ENCODE peak calls at places on chromosomes 1 and 21, in eight cellular contexts. V, N, L, S, B, C, O and F are unnamed samples.

GRCh38 chr1:25117233-25117823 is 115.0 kb downstream of the SYF2 start:
- DNase-seq in B (peak; percentile 45), O (peak; percentile 21), C (no peak), S (no peak), V (peak; percentile 59), N (no peak), L (no peak), F (no peak)

GRCh38 chr1:159817276-159818041 is 9.2 kb upstream of the SLAMF8 start:
- DNase-seq in C (no peak), V (peak; percentile 84), L (no peak), B (no peak), O (peak; percentile 58), N (peak; percentile 49), S (no peak), F (no peak)

GRCh38 chr1:77407738-77408375 is 126.0 kb downstream of the AK5 start:
- DNase-seq in B (no peak), C (no peak), O (no peak), S (no peak), N (no peak), V (no peak), L (no peak), F (no peak)

GRCh38 chr1:21866629-21867009 is 54.6 kb downstream of the LDLRAD2 start:
- DNase-seq in B (no peak), N (no peak), O (no peak), S (no peak), V (no peak), L (no peak), C (no peak), F (no peak)

GRCh38 chr21:40049031-40049958 is 182.1 kb downstream of the PCP4 start:
- DNase-seq in V (no peak), L (no peak), N (peak; percentile 5), O (no peak), B (no peak), C (peak; percentile 83), S (no peak), F (no peak)

GRCh38 chr1:193905288-193906085 is 719.1 kb upstream of the B3GALT2 start:
- DNase-seq in N (no peak), B (no peak), C (no peak), L (no peak), S (no peak), O (peak; percentile 10), V (no peak), F (no peak)

GRCh38 chr21:46055863-46056281 is 42.0 kb upstream of the COL6A2 start:
- DNase-seq in N (no peak), S (peak; percentile 84), O (no peak), B (peak; percentile 15), C (peak; percentile 91), L (no peak), V (no peak), F (no peak)

GRCh38 chr1:77540501-77541161 is 141.8 kb downstream of the ZZZ3 start:
- DNase-seq in L (no peak), N (no peak), S (no peak), O (peak; percentile 24), C (no peak), B (no peak), V (no peak), F (no peak)

DNA sequence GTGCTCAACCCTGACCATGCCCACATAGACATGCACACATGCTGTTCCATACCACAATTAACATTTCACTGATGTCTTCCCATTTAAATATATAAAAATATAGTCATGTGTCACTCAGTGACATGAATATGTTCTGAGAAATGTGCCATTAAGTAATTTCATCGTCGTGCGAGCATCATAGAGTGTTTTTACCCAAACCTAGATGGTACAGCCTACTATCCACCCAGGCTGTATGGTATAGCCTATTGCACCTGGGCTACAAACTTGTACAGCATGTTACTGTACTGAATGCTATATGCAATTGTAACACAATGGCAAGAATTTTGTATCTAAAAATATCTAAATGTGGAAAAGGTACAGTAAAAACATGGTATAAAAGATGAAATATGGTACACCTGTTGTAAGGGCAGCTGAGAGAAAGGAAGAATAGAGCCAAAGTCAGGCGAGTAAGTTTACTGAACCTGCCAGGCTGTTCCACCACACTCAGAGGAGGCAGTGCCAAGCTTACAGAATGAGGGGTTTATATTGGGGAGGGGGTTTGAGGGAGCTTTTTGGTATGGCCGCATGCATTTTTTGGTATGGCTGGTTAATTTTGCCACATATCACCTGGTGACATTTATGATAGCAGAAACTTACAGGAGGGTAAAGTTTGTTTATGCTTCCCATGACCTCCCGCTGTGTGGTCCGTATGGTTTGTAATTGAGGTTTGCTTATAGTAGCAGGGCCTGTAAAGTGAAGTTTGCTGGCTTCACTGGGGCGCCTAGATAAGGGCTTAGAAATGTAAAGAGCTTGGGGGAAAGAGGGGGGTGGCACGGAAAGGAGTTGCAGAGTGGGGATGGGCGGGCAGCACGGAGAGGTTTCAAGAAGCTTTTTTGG is 134.9 kb upstream of the ETV3 start:
- DNase-seq in B (no peak), C (no peak), V (no peak), N (no peak), O (no peak), S (no peak), L (no peak), F (no peak)
- H3K4me1 ChIP-seq in B (peaks cover 13% of the 10 kb centered on the region), C (no peaks in the 10 kb centered on the region), V (no peaks in the 10 kb centered on the region), N (peaks cover 38% of the 10 kb centered on the region), O (peaks cover 4% of the 10 kb centered on the region), S (no peaks in the 10 kb centered on the region), L (peaks cover 6% of the 10 kb centered on the region), F (no peaks in the 10 kb centered on the region)

GRCh38 chr1:165355977-165356811 is at the start of gene LMX1A:
- DNase-seq in B (no peak), V (no peak), C (no peak), L (no peak), N (no peak), O (peak; percentile 18), S (peak; percentile 60), F (no peak)

GRCh38 chr1:165352442-165353293 is 3.8 kb downstream of the LMX1A start:
- DNase-seq in N (no peak), O (no peak), V (peak; percentile 92), S (no peak), B (peak; percentile 56), L (no peak), C (no peak), F (no peak)

GRCh38 chr1:165353731-165354671 is 2.5 kb downstream of the LMX1A start:
- DNase-seq in N (no peak), V (peak; percentile 25), O (no peak), L (no peak), S (no peak), C (no peak), B (no peak), F (no peak)

GRCh38 chr1:165355221-165355976 is 1.1 kb downstream of the LMX1A start:
- DNase-seq in O (no peak), N (no peak), L (no peak), C (no peak), B (no peak), V (no peak), S (no peak), F (no peak)

DNA sequence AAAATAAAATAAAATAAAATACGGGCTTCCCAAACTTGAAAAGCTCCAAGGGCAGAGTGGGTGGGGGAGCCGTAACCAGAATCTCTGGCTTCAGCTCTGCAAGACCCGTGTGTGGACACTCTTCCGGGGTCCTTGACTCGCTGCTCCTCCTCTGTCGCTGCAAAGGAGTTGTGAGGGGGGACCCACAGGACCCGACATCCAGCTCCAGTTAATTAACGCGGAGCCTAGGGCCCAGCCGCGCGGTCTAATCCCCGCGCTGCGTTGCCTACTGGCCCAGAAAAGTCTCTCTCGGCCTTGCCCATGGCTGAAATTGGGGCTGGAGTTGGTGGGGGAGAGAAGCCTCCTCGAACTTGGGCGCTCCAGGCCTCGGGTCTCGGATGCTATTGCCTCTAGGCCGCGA is 1.8 kb downstream of the LMX1A start:
- DNase-seq in O (no peak), L (no peak), C (no peak), S (no peak), B (no peak), V (no peak), N (no peak), F (no peak)
- H3K9me3 ChIP-seq in O (no peaks in the 10 kb centered on the region), L (no peaks in the 10 kb centered on the region), C (no peaks in the 10 kb centered on the region), S (no peaks in the 10 kb centered on the region), B (no peaks in the 10 kb centered on the region), V (no peaks in the 10 kb centered on the region), N (no peaks in the 10 kb centered on the region), F (no peaks in the 10 kb centered on the region)

GRCh38 chr1:198316681-198317080 is 159.9 kb downstream of the NEK7 start:
- DNase-seq in S (no peak), N (no peak), B (no peak), V (no peak), C (no peak), L (no peak), O (no peak), F (no peak)

GRCh38 chr1:198320748-198321147 is 163.9 kb downstream of the NEK7 start:
- DNase-seq in N (no peak), C (no peak), O (no peak), S (no peak), B (no peak), V (no peak), L (no peak), F (no peak)

GRCh38 chr1:198318092-198318491 is 161.3 kb downstream of the NEK7 start:
- DNase-seq in N (no peak), V (no peak), O (no peak), L (no peak), S (no peak), B (no peak), C (no peak), F (no peak)
- H3K4me1 ChIP-seq in N (no peaks in the 10 kb centered on the region), V (no peaks in the 10 kb centered on the region), O (no peaks in the 10 kb centered on the region), L (peaks cover 2% of the 10 kb centered on the region), S (no peaks in the 10 kb centered on the region), B (no peaks in the 10 kb centered on the region), C (no peaks in the 10 kb centered on the region), F (no peaks in the 10 kb centered on the region)

GRCh38 chr1:1978108-1978507 is 25.5 kb downstream of the CFAP74 start:
- DNase-seq in N (no peak), O (no peak), L (no peak), B (no peak), C (no peak), S (peak; percentile 18), V (no peak), F (no peak)

GRCh38 chr1:1980467-1981141 is 23.0 kb downstream of the CFAP74 start:
- DNase-seq in N (no peak), L (no peak), O (no peak), B (no peak), V (no peak), C (no peak), S (peak; percentile 20), F (no peak)

GRCh38 chr1:1981142-1981500 is 22.5 kb downstream of the CFAP74 start:
- DNase-seq in C (no peak), V (no peak), L (no peak), N (no peak), O (no peak), B (no peak), S (peak; percentile 32), F (no peak)

GRCh38 chr1:1982379-1983232 is 21.0 kb downstream of the CFAP74 start:
- DNase-seq in C (no peak), V (no peak), L (no peak), O (no peak), N (no peak), B (no peak), S (peak; percentile 9), F (no peak)

DNA sequence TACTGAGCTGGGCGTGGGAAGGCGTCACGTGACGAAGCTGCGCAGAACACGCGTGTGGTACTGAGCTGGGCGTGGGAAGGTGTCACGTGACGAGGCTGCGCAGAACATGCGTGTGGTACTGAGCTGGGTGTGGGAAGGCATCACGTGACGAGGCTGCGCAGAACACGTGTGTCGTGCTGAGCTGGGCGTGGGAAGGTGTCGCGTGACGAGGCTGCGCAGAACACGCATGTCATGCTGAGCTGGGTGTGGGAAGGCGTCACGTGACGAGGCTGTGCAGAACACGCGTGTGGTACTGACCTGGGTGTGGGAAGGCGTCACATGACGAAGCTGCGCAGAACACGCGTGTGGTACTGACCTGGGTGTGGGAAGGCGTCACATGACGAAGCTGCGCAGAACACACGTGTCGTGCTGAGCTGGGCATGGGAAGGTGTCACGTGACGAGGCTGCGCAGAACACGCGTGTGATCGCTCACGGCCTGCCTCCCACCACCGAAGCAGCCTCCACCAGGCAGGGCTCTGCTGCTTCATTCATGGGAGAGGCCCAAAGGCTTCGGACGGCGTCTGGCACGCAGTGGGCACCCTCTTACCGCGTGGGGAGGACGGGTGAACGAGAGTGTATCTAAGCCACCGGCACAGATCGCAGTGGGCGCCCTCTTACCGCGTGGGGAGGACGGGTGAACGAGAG is 24.0 kb downstream of the CFAP74 start:
- DNase-seq in C (no peak), N (no peak), S (peak; percentile 20), B (no peak), V (no peak), L (no peak), O (no peak), F (no peak)
- H3K9me3 ChIP-seq in C (no peaks in the 10 kb centered on the region), N (no peaks in the 10 kb centered on the region), S (no peaks in the 10 kb centered on the region), B (no peaks in the 10 kb centered on the region), V (no peaks in the 10 kb centered on the region), L (peaks cover 5% of the 10 kb centered on the region), O (no peaks in the 10 kb centered on the region), F (no peaks in the 10 kb centered on the region)